ENCODE peak calls at places on chromosomes 3 and 15, in five cellular contexts. V is CD8-positive, alpha-beta memory T cell; F is OCI-LY7; L is IMR-90; Z is breast epithelium. E is an unnamed sample.

GRCh38 chr15:26128611-26129140 is 265.5 kb upstream of the ATP10A start:
- DNase-seq in L (no peak), F (no peak), V (no peak), Z (no peak), E (no peak)

GRCh38 chr3:141452773-141453172 is 34.1 kb upstream of the RASA2 start:
- DNase-seq in Z (no peak), L (no peak), F (no peak), V (no peak), E (no peak)

GRCh38 chr3:126956361-126956760 is 26.6 kb upstream of the PLXNA1 start:
- DNase-seq in L (no peak), Z (no peak), V (no peak), F (peak; percentile 47), E (no peak)

GRCh38 chr3:149713730-149714654 is 38.3 kb downstream of the COMMD2 start:
- DNase-seq in Z (no peak), L (no peak), V (no peak), F (no peak), E (peak; percentile 27)

GRCh38 chr3:53845103-53845880 is 927 bp downstream of the CHDH start:
- DNase-seq in L (peak; percentile 13), F (peak; percentile 20), Z (peak; percentile 52), V (no peak), E (peak; percentile 88)

GRCh38 chr3:49644684-49645083 is 29.5 kb upstream of the APEH start:
- DNase-seq in L (no peak), Z (no peak), V (no peak), F (no peak), E (no peak)

GRCh38 chr3:130316164-130316563 is 29.3 kb upstream of the COL6A5 start:
- DNase-seq in L (peak; percentile 31), F (no peak), Z (no peak), V (no peak), E (no peak)

GRCh38 chr3:187669675-187670504 is at the start of gene SST:
- DNase-seq in F (no peak), Z (no peak), L (peak; percentile 47), V (no peak), E (peak; percentile 70)

GRCh38 chr3:100265016-100265415 is 4.2 kb downstream of the TBC1D23 start:
- DNase-seq in L (no peak), V (no peak), Z (no peak), F (no peak), E (no peak)

GRCh38 chr3:112128843-112129727 is 4.0 kb downstream of the GCSAM start:
- DNase-seq in Z (no peak), V (peak; percentile 5), F (peak; percentile 96), L (peak; percentile 75), E (no peak)

GRCh38 chr3:195075199-195075940 is 195.6 kb downstream of the XXYLT1 start:
- DNase-seq in Z (no peak), F (no peak), L (peak; percentile 10), V (no peak), E (no peak)

GRCh38 chr15:74251187-74251811 is 15.2 kb downstream of the CCDC33 start:
- DNase-seq in F (no peak), L (no peak), Z (peak; percentile 84), V (no peak), E (no peak)

GRCh38 chr3:133574260-133574881 is 885 bp downstream of the CDV3 start:
- DNase-seq in F (peak; percentile 83), L (peak; percentile 80), Z (peak; percentile 48), V (peak; percentile 72), E (peak; percentile 84)

GRCh38 chr15:86756688-86757087 is 677.0 kb downstream of the AGBL1 start:
- DNase-seq in Z (no peak), F (no peak), V (no peak), L (no peak), E (no peak)

GRCh38 chr3:101185341-101185740 is 135.0 kb downstream of the IMPG2 start:
- DNase-seq in V (no peak), L (peak; percentile 53), Z (no peak), F (no peak), E (no peak)

GRCh38 chr15:39226169-39226964 is 354.5 kb upstream of the THBS1 start:
- DNase-seq in Z (no peak), F (no peak), V (no peak), L (no peak), E (no peak)

GRCh38 chr3:10459954-10460754 is 45.2 kb downstream of the ATP2B2 start:
- DNase-seq in V (peak; percentile 31), F (peak; percentile 86), Z (peak; percentile 19), L (peak; percentile 84), E (peak; percentile 95)

GRCh38 chr3:194343561-194343893 is 7.6 kb downstream of the CPN2 start:
- DNase-seq in F (no peak), V (no peak), L (no peak), Z (no peak), E (no peak)

GRCh38 chr15:49438970-49439631 is 16.1 kb downstream of the FGF7 start:
- DNase-seq in V (no peak), L (no peak), F (peak; percentile 20), Z (no peak), E (no peak)

GRCh38 chr15:35071071-35071470 is 14.0 kb downstream of the NANOGP8 start:
- DNase-seq in F (no peak), Z (no peak), V (no peak), L (no peak), E (no peak)

GRCh38 chr3:142586803-142587406 is 8.4 kb upstream of the ATR start:
- DNase-seq in V (no peak), F (peak; percentile 66), L (peak; percentile 73), Z (no peak), E (peak; percentile 41)

GRCh38 chr3:25151497-25151896 is 276.6 kb upstream of the RARB start:
- DNase-seq in Z (no peak), V (no peak), L (no peak), F (no peak), E (no peak)

GRCh38 chr15:73907018-73907394 is 19.3 kb upstream of the LOXL1 start:
- DNase-seq in L (no peak), V (no peak), Z (no peak), F (no peak), E (no peak)

GRCh38 chr15:38538328-38539007 is 26.1 kb downstream of the RASGRP1 start:
- DNase-seq in L (no peak), V (no peak), Z (no peak), F (no peak), E (no peak)

GRCh38 chr3:118683636-118684035 is 351.0 kb downstream of the IGSF11 start:
- DNase-seq in Z (no peak), V (no peak), L (no peak), F (no peak), E (no peak)

GRCh38 chr15:90463381-90463780 is 66.3 kb upstream of the CRTC3 start:
- DNase-seq in Z (no peak), V (no peak), L (peak; percentile 76), F (no peak), E (no peak)
- H3K4me3 ChIP-seq in Z (no peak overlapping the region), V (no peak overlapping the region), L (no peak overlapping the region), F (no peak overlapping the region), E (no peak overlapping the region)

DNA sequence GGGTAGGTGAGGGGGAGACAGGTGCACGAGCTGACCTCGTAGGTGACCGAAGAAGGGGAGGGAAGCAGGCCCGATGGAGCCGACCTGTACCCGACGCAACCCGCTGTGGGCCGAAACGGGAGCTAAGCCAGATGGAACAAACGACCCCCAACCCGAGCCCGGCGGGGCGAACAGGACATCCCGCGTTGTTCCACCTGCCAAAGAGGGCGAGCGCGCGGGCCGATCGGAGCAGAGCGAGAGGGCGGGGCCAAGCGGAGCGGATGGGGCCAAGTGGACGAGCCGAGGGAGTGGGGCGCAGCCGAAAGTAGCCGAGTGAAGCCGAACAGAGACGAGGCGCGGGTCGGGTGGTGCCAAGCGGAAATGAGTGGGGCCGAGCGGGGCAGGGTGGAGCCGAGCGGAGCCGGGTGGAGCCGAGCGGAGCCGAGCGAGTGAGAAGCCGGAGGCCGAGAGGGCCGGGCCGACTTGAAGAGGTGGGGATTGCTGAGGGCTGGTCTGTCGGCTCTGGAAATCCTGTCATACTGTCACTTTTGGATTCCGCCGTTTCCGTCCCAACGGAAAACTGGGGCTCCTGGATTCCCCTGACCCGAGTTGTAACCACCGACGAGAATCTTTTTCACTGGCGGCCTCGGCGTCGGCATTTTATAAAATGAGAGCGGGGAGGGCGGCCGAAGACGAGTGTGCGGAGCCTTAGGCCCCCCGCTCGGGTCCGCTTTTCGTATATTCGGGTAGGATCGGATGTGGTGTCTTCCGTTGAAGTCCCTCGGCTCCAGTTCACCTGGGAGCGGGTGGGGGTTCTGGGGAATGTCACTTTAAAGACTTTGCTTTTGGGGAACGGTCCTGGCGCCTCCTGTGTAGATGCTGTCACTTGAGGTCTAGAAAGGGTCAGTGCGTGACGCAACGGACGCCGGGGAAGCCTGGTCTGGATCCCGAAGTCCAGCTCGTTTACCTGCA is 15.6 kb upstream of the WNT7A start:
- DNase-seq in F (peak; percentile 82), L (peak; percentile 71), Z (peak; percentile 92), V (peak; percentile 95), E (peak; percentile 98)
- H3K4me3 ChIP-seq in F (peak overlapping the region; percentile 62), L (peak overlapping the region; percentile 78), Z (peak overlapping the region; percentile 83), V (peak overlapping the region; percentile 71), E (peak overlapping the region; percentile 61)

GRCh38 chr3:122679467-122680291 is 960 bp upstream of the PARP14 start:
- DNase-seq in V (peak; percentile 3), F (peak; percentile 21), Z (peak; percentile 24), L (peak; percentile 27), E (peak; percentile 28)

GRCh38 chr3:122680381-122681293 is at the start of gene PARP14:
- DNase-seq in L (peak; percentile 68), Z (peak; percentile 63), V (peak; percentile 64), F (peak; percentile 65), E (peak; percentile 76)

GRCh38 chr3:122679085-122679466 is 1.6 kb upstream of the PARP14 start:
- DNase-seq in V (peak; percentile 75), L (peak; percentile 79), Z (peak; percentile 75), F (peak; percentile 82), E (peak; percentile 60)

GRCh38 chr3:122681294-122682015 is 816 bp downstream of the PARP14 start:
- DNase-seq in Z (no peak), V (no peak), F (no peak), L (no peak), E (peak; percentile 16)

GRCh38 chr3:122682016-122682374 is 1.4 kb downstream of the PARP14 start:
- DNase-seq in F (no peak), Z (no peak), L (no peak), V (no peak), E (no peak)
- H3K4me3 ChIP-seq in F (no peak overlapping the region), Z (peak overlapping the region; percentile 98), L (peak overlapping the region; percentile 99), V (peak overlapping the region; percentile 92), E (no peak overlapping the region)

GRCh38 chr3:151382671-151383070 is 1.9 kb downstream of the P2RY12 start:
- DNase-seq in F (peak; percentile 61), Z (no peak), L (no peak), V (no peak), E (no peak)

GRCh38 chr3:151386063-151386462 is 1.5 kb upstream of the P2RY12 start:
- DNase-seq in F (no peak), Z (no peak), L (no peak), V (no peak), E (no peak)

GRCh38 chr3:151383111-151383510 is 1.4 kb downstream of the P2RY12 start:
- DNase-seq in V (no peak), L (no peak), F (no peak), Z (no peak), E (no peak)

GRCh38 chr3:151383956-151384355 is 597 bp downstream of the P2RY12 start:
- DNase-seq in F (peak; percentile 47), L (no peak), V (no peak), Z (no peak), E (no peak)

DNA sequence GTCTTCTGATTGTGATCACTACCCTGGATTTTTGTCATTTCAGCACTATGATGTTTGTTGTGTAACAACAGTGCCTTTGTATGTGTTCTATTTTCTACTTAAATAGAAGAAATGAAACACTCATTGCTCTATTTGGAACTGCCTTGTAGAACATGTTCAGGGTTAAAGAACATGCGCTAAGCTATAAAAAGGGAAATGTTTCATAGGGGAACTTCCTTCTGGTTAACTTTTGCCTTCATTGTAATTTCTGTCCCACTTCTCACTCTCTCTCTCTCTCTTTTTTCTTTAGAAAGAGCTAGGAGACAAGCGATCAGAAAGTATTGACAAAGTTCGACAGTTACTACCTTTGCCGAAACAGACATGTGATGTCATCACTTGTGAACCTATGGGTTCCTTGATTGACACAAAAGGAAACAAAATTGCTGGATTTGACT is at the start of gene P2RY12:
- DNase-seq in V (no peak), Z (no peak), L (no peak), F (peak; percentile 35), E (no peak)
- H3K4me3 ChIP-seq in V (no peak within 1 kb of the TSS), Z (peak within 1 kb of the TSS; percentile 26), L (no peak within 1 kb of the TSS), F (peak within 1 kb of the TSS; percentile 50), E (no peak within 1 kb of the TSS)